ENCODE peak calls at places on chromosome 22, in ten cellular contexts. F, G, U, J, V, M, L, T, C and S are unnamed samples.

GRCh38 chr22:33513388-33514336 is 406.6 kb downstream of the LARGE1 start:
- DNase-seq in F (no peak), G (no peak), U (no peak), J (no peak), V (no peak), M (peak; percentile 72), L (peak; percentile 33), T (no peak), C (no peak), S (no peak)

GRCh38 chr22:31036671-31037550 is 44.2 kb upstream of the SMTN start:
- DNase-seq in F (no peak), G (no peak), U (peak; percentile 34), J (peak; percentile 69), V (peak; percentile 90), M (peak; percentile 53), L (peak; percentile 10), T (peak; percentile 15), C (peak; percentile 33), S (no peak)

GRCh38 chr22:22882033-22882717 is 5.4 kb upstream of the IGLL5 start:
- DNase-seq in F (no peak), G (no peak), U (peak; percentile 60), J (peak; percentile 34), V (no peak), M (no peak), L (no peak), T (peak; percentile 17), C (no peak), S (no peak)

GRCh38 chr22:20247010-20247505 is 21.1 kb downstream of the RTN4R start:
- DNase-seq in F (no peak), G (no peak), U (no peak), J (no peak), V (no peak), M (peak; percentile 39), L (peak; percentile 75), T (no peak), C (peak; percentile 54), S (no peak)

GRCh38 chr22:46657996-46658947 is 38.1 kb downstream of the GRAMD4 start:
- DNase-seq in F (no peak), G (no peak), U (no peak), J (no peak), V (no peak), M (no peak), L (no peak), T (no peak), C (no peak), S (no peak)

GRCh38 chr22:50687829-50688228 is 15.2 kb downstream of the SHANK3 start:
- DNase-seq in F (peak; percentile 47), G (no peak), U (no peak), J (no peak), V (peak; percentile 48), M (no peak), L (no peak), T (no peak), C (no peak), S (no peak)

GRCh38 chr22:49294656-49295464 is 532.8 kb downstream of the BRD1 start:
- DNase-seq in F (peak; percentile 48), G (no peak), U (no peak), J (no peak), V (no peak), M (no peak), L (no peak), T (no peak), C (no peak), S (no peak)

GRCh38 chr22:24768537-24769374 is 5.8 kb downstream of the PIWIL3 start:
- DNase-seq in F (no peak), G (no peak), U (peak; percentile 74), J (no peak), V (peak; percentile 70), M (peak; percentile 76), L (peak; percentile 39), T (peak; percentile 40), C (peak; percentile 48), S (peak; percentile 78)

GRCh38 chr22:25555506-25556060 is 8.9 kb upstream of the GRK3 start:
- DNase-seq in F (no peak), G (no peak), U (no peak), J (no peak), V (no peak), M (no peak), L (no peak), T (no peak), C (no peak), S (no peak)

GRCh38 chr22:43743131-43743530 is 69.0 kb downstream of the EFCAB6 start:
- DNase-seq in F (no peak), G (no peak), U (no peak), J (no peak), V (no peak), M (no peak), L (no peak), T (no peak), C (no peak), S (no peak)

GRCh38 chr22:22112533-22113294 is 130.1 kb upstream of the TOP3B start:
- DNase-seq in F (no peak), G (no peak), U (no peak), J (no peak), V (no peak), M (no peak), L (no peak), T (no peak), C (no peak), S (no peak)

GRCh38 chr22:41661713-41662112 is 27.0 kb downstream of the SNU13 start:
- DNase-seq in F (no peak), G (no peak), U (no peak), J (no peak), V (no peak), M (no peak), L (no peak), T (no peak), C (no peak), S (no peak)
- H3K36me3 ChIP-seq in F (peaks cover 81% of the 10 kb centered on the region), G (peaks cover 90% of the 10 kb centered on the region), U (no peaks in the 10 kb centered on the region), J (peaks cover 31% of the 10 kb centered on the region), V (peaks cover 64% of the 10 kb centered on the region), M (peaks cover 45% of the 10 kb centered on the region), L (peaks cover 77% of the 10 kb centered on the region), T (peaks cover 75% of the 10 kb centered on the region), C (peaks cover 89% of the 10 kb centered on the region), S (peaks cover 68% of the 10 kb centered on the region)

GRCh38 chr22:37062657-37063381 is 11.3 kb downstream of the KCTD17 start:
- DNase-seq in F (no peak), G (no peak), U (no peak), J (peak; percentile 63), V (no peak), M (no peak), L (no peak), T (no peak), C (no peak), S (no peak)
- H3K36me3 ChIP-seq in F (peaks cover 20% of the 10 kb centered on the region), G (peaks cover 37% of the 10 kb centered on the region), U (no peaks in the 10 kb centered on the region), J (no peaks in the 10 kb centered on the region), V (no peaks in the 10 kb centered on the region), M (peaks cover 16% of the 10 kb centered on the region), L (peaks cover 4% of the 10 kb centered on the region), T (peaks cover 4% of the 10 kb centered on the region), C (peaks cover 26% of the 10 kb centered on the region), S (peaks cover 34% of the 10 kb centered on the region)

GRCh38 chr22:38737302-38738060 is 18.3 kb downstream of the SUN2 start:
- DNase-seq in F (peak; percentile 61), G (no peak), U (no peak), J (peak; percentile 46), V (no peak), M (peak; percentile 49), L (no peak), T (no peak), C (peak; percentile 9), S (no peak)
- H3K36me3 ChIP-seq in F (peaks cover 86% of the 10 kb centered on the region), G (peaks cover 90% of the 10 kb centered on the region), U (no peaks in the 10 kb centered on the region), J (peaks cover 51% of the 10 kb centered on the region), V (peaks cover 69% of the 10 kb centered on the region), M (peaks cover 81% of the 10 kb centered on the region), L (peaks cover 64% of the 10 kb centered on the region), T (peaks cover 88% of the 10 kb centered on the region), C (peaks cover 90% of the 10 kb centered on the region), S (peaks cover 84% of the 10 kb centered on the region)

GRCh38 chr22:40404251-40405177 is 34.1 kb downstream of the SGSM3 start:
- DNase-seq in F (no peak), G (no peak), U (no peak), J (no peak), V (no peak), M (no peak), L (no peak), T (no peak), C (no peak), S (peak; percentile 7)
- H3K36me3 ChIP-seq in F (peaks cover 61% of the 10 kb centered on the region), G (peaks cover 92% of the 10 kb centered on the region), U (no peaks in the 10 kb centered on the region), J (peaks cover 9% of the 10 kb centered on the region), V (peaks cover 25% of the 10 kb centered on the region), M (peaks cover 77% of the 10 kb centered on the region), L (peaks cover 78% of the 10 kb centered on the region), T (peaks cover 50% of the 10 kb centered on the region), C (peaks cover 94% of the 10 kb centered on the region), S (peaks cover 58% of the 10 kb centered on the region)